ENCODE peak calls at places on chromosome 21, in five cellular contexts. B is BE2C, H is IMR-90, W is epithelial cell of esophagus, Z is bronchial epithelial cell. O is an unnamed sample.

GRCh38 chr21:15291621-15292266 is 226.9 kb upstream of the NRIP1 start:
- DNase-seq in B (no peak), H (no peak), W (peak), Z (peak), O (no peak)

GRCh38 chr21:37974081-37974480 is 57.8 kb upstream of the KCNJ6 start:
- DNase-seq in B (no peak), H (peak), W (peak), Z (peak), O (peak)

GRCh38 chr21:27564684-27565280 is 597.9 kb upstream of the ADAMTS5 start:
- DNase-seq in B (peak), H (peak), W (peak), Z (peak), O (peak)

GRCh38 chr21:34598931-34599400 is 15.9 kb downstream of the RCAN1 start:
- DNase-seq in B (no peak), H (peak), W (peak), Z (peak), O (peak)

GRCh38 chr21:14088391-14088790 is 122.4 kb downstream of the LIPI start:
- DNase-seq in B (no peak), H (no peak), W (no peak), Z (no peak), O (no peak)

GRCh38 chr21:27268290-27268689 is 301.4 kb upstream of the ADAMTS5 start:
- DNase-seq in B (no peak), H (peak), W (no peak), Z (no peak), O (peak)

GRCh38 chr21:44789880-44790279 is 11.7 kb downstream of the UBE2G2 start:
- DNase-seq in B (no peak), H (peak), W (no peak), Z (no peak), O (peak)

GRCh38 chr21:26365849-26366248 is 195.3 kb upstream of the APP start:
- DNase-seq in B (no peak), H (no peak), W (peak), Z (peak), O (no peak)

GRCh38 chr21:28822882-28823335 is 169.8 kb downstream of the LTN1 start:
- DNase-seq in B (peak), H (peak), W (no peak), Z (no peak), O (peak)
- H3K4me3 ChIP-seq in B (no peak), H (no peak), W (no peak), Z (no peak), O (no peak)

GRCh38 chr21:33479679-33480480 is at the start of gene TMEM50B:
- DNase-seq in B (peak), H (peak), W (peak), Z (peak), O (peak)

GRCh38 chr21:33478182-33478581 is 1.6 kb downstream of the TMEM50B start:
- DNase-seq in B (no peak), H (no peak), W (no peak), Z (no peak), O (no peak)

GRCh38 chr21:33477066-33477465 is 2.7 kb downstream of the TMEM50B start:
- DNase-seq in B (no peak), H (no peak), W (no peak), Z (no peak), O (no peak)

GRCh38 chr21:33480481-33481103 is 818 bp upstream of the TMEM50B start:
- DNase-seq in B (no peak), H (no peak), W (no peak), Z (no peak), O (no peak)

DNA sequence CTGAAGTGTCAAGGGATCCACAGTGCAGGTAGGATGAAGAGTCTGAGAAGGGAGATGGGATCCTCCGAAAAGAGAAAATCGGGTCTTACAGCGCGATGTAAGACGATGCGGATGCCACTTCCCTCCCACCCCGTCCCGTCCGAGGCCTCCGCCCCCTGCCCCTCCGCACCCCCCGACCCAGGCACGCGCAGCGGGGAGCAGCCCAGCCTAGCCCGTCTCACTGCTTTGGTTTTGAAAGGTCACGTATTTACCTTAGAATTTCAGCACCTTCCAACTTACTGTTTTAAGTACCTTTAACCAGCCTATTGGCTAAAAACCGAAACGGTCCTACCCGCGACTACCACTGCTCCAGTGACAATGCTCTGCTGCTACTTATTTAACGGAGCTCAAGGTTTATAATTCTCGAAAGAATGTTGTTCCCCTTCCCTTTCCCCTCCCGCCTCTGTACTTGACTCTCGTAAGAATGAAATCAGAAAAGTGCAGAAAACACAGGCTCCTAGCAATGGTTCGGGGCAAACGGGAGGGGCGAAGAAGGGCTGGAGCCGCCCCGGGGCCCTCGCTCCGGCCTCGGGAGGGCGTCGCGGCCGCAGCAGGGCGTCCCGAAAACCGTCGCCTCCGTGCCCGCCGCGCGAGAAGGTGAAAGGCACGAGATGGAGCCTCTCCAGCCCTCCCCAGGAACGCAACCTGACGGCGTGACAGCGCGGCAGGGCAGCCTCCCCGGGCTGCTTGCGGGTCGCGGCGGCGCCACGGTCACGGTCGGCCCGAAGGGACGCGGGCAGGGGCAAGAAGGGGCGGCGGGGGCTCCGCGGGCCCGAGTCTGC is 706 bp downstream of the TMEM50B start:
- DNase-seq in B (peak), H (peak), W (peak), Z (peak), O (peak)
- TF ChIP-seq CTCF in B (no peak), H (no peak), W (peak), Z (peak), O (no peak)

GRCh38 chr21:33033094-33033951 is 7.6 kb downstream of the OLIG2 start:
- DNase-seq in B (no peak), H (no peak), W (no peak), Z (no peak), O (no peak)

GRCh38 chr21:33031562-33031961 is 5.8 kb downstream of the OLIG2 start:
- DNase-seq in B (no peak), H (no peak), W (no peak), Z (no peak), O (no peak)

GRCh38 chr21:33035147-33035546 is 9.4 kb downstream of the OLIG2 start:
- DNase-seq in B (no peak), H (no peak), W (no peak), Z (no peak), O (no peak)

GRCh38 chr21:33032434-33033047 is 6.8 kb downstream of the OLIG2 start:
- DNase-seq in B (no peak), H (no peak), W (no peak), Z (no peak), O (no peak)

GRCh38 chr21:33033961-33034413 is 8.3 kb downstream of the OLIG2 start:
- DNase-seq in B (no peak), H (no peak), W (no peak), Z (no peak), O (no peak)
- H3K4me3 ChIP-seq in B (no peak), H (no peak), W (no peak), Z (no peak), O (no peak)

GRCh38 chr21:32770514-32771133 is 931 bp downstream of the PAXBP1 start:
- DNase-seq in B (no peak), H (peak), W (peak), Z (no peak), O (peak)
- TF ChIP-seq CTCF in B (peak), H (no peak), W (no peak), Z (no peak), O (no peak)

GRCh38 chr21:45885597-45885929 is 96.0 kb upstream of the COL6A1 start:
- DNase-seq in B (no peak), H (no peak), W (no peak), Z (no peak), O (no peak)
- H3K4me3 ChIP-seq in B (no peak), H (no peak), W (no peak), Z (no peak), O (no peak)

GRCh38 chr21:42255825-42256224 is 36.9 kb downstream of the ABCG1 start:
- DNase-seq in B (no peak), H (no peak), W (no peak), Z (no peak), O (no peak)
- TF ChIP-seq CTCF in B (no peak), H (no peak), W (no peak), Z (no peak), O (no peak)

O was measured in fibroblast of mammary gland.